ENCODE peak calls at places on chromosomes 12 and 14, in six cellular contexts. A is HT1080, V is HTR-8/SVneo, U is GM19239, H is T1000, J is fibroblast of mammary gland. B is an unnamed sample.

GRCh38 chr12:120388711-120389431 is 19.9 kb upstream of the MSI1 start:
- DNase-seq in A (no peak), H (no peak), V (no peak), J (no peak), U (no peak), B (no peak)

GRCh38 chr12:52390739-52391617 is 5.5 kb upstream of the KRT84 start:
- DNase-seq in A (peak; percentile 22), J (peak; percentile 38), H (no peak), U (no peak), V (no peak), B (no peak)

GRCh38 chr14:59845245-59845644 is 25.3 kb downstream of the RTN1 start:
- DNase-seq in H (no peak), V (no peak), J (no peak), U (no peak), A (no peak), B (no peak)

GRCh38 chr12:29278673-29279420 is 102.1 kb downstream of the ERGIC2 start:
- DNase-seq in V (no peak), A (no peak), U (no peak), J (peak; percentile 76), H (no peak), B (no peak)

GRCh38 chr12:92553389-92553788 is 149.4 kb upstream of the PLEKHG7 start:
- DNase-seq in V (peak; percentile 72), H (no peak), J (no peak), U (no peak), A (no peak), B (no peak)

GRCh38 chr12:64923536-64923935 is 99.1 kb downstream of the TBC1D30 start:
- DNase-seq in A (no peak), J (no peak), H (no peak), U (no peak), V (no peak), B (peak; percentile 15)

GRCh38 chr12:88723219-88723618 is 142.9 kb upstream of the KITLG start:
- DNase-seq in H (no peak), A (no peak), U (no peak), J (peak; percentile 93), V (no peak), B (no peak)

GRCh38 chr12:115297445-115297844 is 613.5 kb upstream of the TBX3 start:
- DNase-seq in U (no peak), A (no peak), V (no peak), H (no peak), J (no peak), B (no peak)

GRCh38 chr14:91870001-91870400 is 2.7 kb upstream of the TC2N start:
- DNase-seq in U (no peak), J (no peak), H (no peak), V (peak; percentile 14), A (peak; percentile 58), B (no peak)

GRCh38 chr12:114369088-114369487 is 36.9 kb downstream of the TBX5 start:
- DNase-seq in J (peak; percentile 12), V (no peak), A (no peak), U (no peak), H (no peak), B (no peak)

GRCh38 chr12:11763760-11764520 is 114.5 kb downstream of the ETV6 start:
- DNase-seq in U (no peak), J (peak; percentile 55), H (no peak), A (no peak), V (peak; percentile 57), B (no peak)

GRCh38 chr12:104686196-104686595 is 229.4 kb downstream of the CHST11 start:
- DNase-seq in A (peak; percentile 59), J (peak; percentile 48), U (no peak), H (no peak), V (no peak), B (no peak)

GRCh38 chr14:77641534-77642341 is 25.3 kb upstream of the SPTLC2 start:
- DNase-seq in A (no peak), U (peak; percentile 27), V (no peak), H (no peak), J (peak; percentile 74), B (peak; percentile 16)

GRCh38 chr12:117486840-117487659 is 125.6 kb upstream of the NOS1 start:
- DNase-seq in U (no peak), V (no peak), H (peak; percentile 74), A (peak; percentile 57), J (peak; percentile 58), B (no peak)

GRCh38 chr12:126811401-126811800 is 1455.6 kb upstream of the TMEM132C start:
- DNase-seq in A (no peak), H (no peak), U (no peak), V (no peak), J (no peak), B (no peak)

B was measured in GM12878.